ENCODE peak calls at places on chromosomes 3 and 15, in six cellular contexts. J is cardiac muscle cell; H is activated CD8-positive, alpha-beta T cell treated with anti-CD3 and anti-CD28 coated beads for 36 hours; N is AG09309; O is brain microvascular endothelial cell; K is epithelial cell of proximal tubule. S is an unnamed sample.

GRCh38 chr3:167467848-167468611 is 5.8 kb downstream of the SERPINI2 start:
- DNase-seq in K (no peak), N (no peak), O (no peak), H (no peak), J (no peak), S (no peak)

GRCh38 chr3:105527949-105528348 is 161.2 kb downstream of the ALCAM start:
- DNase-seq in J (no peak), O (no peak), K (no peak), H (peak; percentile 18), N (no peak), S (no peak)

GRCh38 chr3:185502987-185503386 is 4.2 kb upstream of the TMEM41A start:
- DNase-seq in J (peak; percentile 84), H (no peak), O (no peak), K (no peak), N (no peak), S (no peak)

GRCh38 chr3:170869645-170870593 is at the start of gene RPL22L1:
- DNase-seq in J (peak; percentile 96), O (peak; percentile 93), H (peak; percentile 96), N (peak; percentile 77), K (peak; percentile 61), S (peak; percentile 97)

GRCh38 chr15:65192016-65192415 is 6.9 kb upstream of the CLPX start:
- DNase-seq in O (peak; percentile 24), K (no peak), H (no peak), J (no peak), N (no peak), S (peak; percentile 18)

GRCh38 chr3:90092994-90093393 is 985.6 kb downstream of the EPHA3 start:
- DNase-seq in H (no peak), N (no peak), J (peak; percentile 9), O (peak; percentile 34), K (no peak), S (peak; percentile 52)

GRCh38 chr3:16064660-16065414 is 109.6 kb upstream of the GALNT15 start:
- DNase-seq in N (peak; percentile 83), J (no peak), K (peak; percentile 65), O (peak; percentile 89), H (peak; percentile 18), S (peak; percentile 97)

GRCh38 chr3:51675201-51675611 is 4.2 kb downstream of the TEX264 start:
- DNase-seq in H (peak; percentile 54), J (no peak), N (peak; percentile 25), O (no peak), K (peak; percentile 23), S (peak; percentile 65)

GRCh38 chr15:89489376-89489775 is 7.0 kb downstream of the RHCG start:
- DNase-seq in N (no peak), J (no peak), H (no peak), O (no peak), K (no peak), S (no peak)

GRCh38 chr3:136512391-136512790 is 239.8 kb downstream of the STAG1 start:
- DNase-seq in N (peak; percentile 61), J (no peak), H (no peak), K (no peak), O (no peak), S (peak; percentile 2)

GRCh38 chr3:46660543-46661523 is 32.6 kb downstream of the ALS2CL start:
- DNase-seq in K (no peak), N (no peak), J (no peak), H (no peak), O (no peak), S (no peak)

GRCh38 chr3:69092030-69092513 is 7.3 kb downstream of the ARL6IP5 start:
- DNase-seq in K (no peak), H (peak; percentile 43), J (no peak), O (no peak), N (no peak), S (no peak)

GRCh38 chr15:62125763-62126162 is 39.3 kb downstream of the C2CD4B start:
- DNase-seq in H (no peak), J (peak; percentile 29), O (peak; percentile 51), K (no peak), N (peak; percentile 11), S (peak; percentile 75)

GRCh38 chr3:181458857-181459256 is 252.9 kb upstream of the SOX2 start:
- DNase-seq in K (no peak), J (no peak), N (no peak), H (no peak), O (no peak), S (peak; percentile 1)

GRCh38 chr15:91499774-91500383 is 353.6 kb upstream of the SLCO3A1 start:
- DNase-seq in K (no peak), N (no peak), O (no peak), J (no peak), H (no peak), S (no peak)

GRCh38 chr15:83092309-83092976 is 15.0 kb upstream of the TM6SF1 start:
- DNase-seq in K (no peak), J (peak; percentile 57), N (no peak), O (peak; percentile 77), H (peak; percentile 48), S (peak; percentile 73)

GRCh38 chr3:30786360-30786759 is 108.1 kb downstream of the GADL1 start:
- DNase-seq in O (no peak), J (no peak), H (no peak), K (no peak), N (no peak), S (no peak)

GRCh38 chr3:57974796-57975388 is 33.3 kb upstream of the FLNB start:
- DNase-seq in J (no peak), O (peak; percentile 97), K (peak; percentile 76), H (no peak), N (peak; percentile 87), S (peak; percentile 93)

GRCh38 chr3:55725681-55726500 is 238.8 kb upstream of the WNT5A start:
- DNase-seq in K (no peak), J (no peak), O (no peak), H (no peak), N (no peak), S (no peak)

GRCh38 chr3:112640333-112640863 is 545 bp downstream of the CCDC80 start:
- DNase-seq in J (peak; percentile 38), N (peak; percentile 71), K (peak; percentile 74), H (no peak), O (peak; percentile 77), S (peak; percentile 77)

GRCh38 chr15:100050877-100051786 is 290.6 kb downstream of the ADAMTS17 start:
- DNase-seq in O (no peak), N (no peak), J (no peak), H (no peak), K (no peak), S (no peak)

GRCh38 chr3:6771171-6771570 is 89.7 kb upstream of the GRM7 start:
- DNase-seq in K (no peak), J (no peak), N (no peak), O (no peak), H (no peak), S (no peak)

GRCh38 chr3:126998728-126999127 is 15.8 kb downstream of the PLXNA1 start:
- DNase-seq in J (no peak), N (no peak), K (no peak), H (no peak), O (no peak), S (no peak)

GRCh38 chr3:48478631-48479555 is 25.1 kb downstream of the SHISA5 start:
- DNase-seq in J (no peak), O (no peak), H (peak; percentile 80), K (no peak), N (no peak), S (no peak)

GRCh38 chr15:83682476-83683162 is 28.7 kb downstream of the ADAMTSL3 start:
- DNase-seq in K (no peak), O (no peak), H (no peak), N (no peak), J (no peak), S (no peak)

DNA sequence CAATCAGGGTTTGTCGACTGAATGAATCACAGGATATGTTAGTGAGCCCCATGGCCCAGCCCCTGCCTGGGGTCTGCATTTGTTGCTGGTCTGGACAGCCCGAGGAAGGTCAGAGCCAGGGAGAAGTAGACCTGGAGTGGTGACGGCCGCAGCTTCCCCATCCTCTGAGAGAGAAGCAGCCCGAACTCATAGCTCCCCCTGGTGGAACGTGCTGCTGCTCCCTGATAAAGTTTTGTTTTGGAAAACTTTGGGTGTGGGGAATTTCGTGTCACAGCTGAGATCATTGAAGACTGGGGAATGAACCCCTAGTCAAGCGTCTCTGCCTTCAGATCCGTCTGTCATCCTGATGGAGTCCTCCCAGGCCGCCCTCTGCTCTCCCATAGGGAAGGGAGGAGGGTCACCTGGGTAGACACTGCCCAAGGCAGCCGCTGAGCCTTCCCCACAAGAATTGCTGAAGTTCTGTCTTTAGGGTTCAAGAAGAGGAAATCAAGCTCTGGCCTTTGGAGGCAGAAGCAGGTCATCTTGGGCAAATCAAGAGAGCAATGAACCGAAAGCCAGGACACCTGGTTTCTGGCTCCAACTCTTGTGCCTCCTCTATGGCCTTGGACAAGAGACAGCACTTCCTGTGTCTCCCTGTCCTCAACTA is 60.5 kb downstream of the GLDN start:
- DNase-seq in K (no peak), H (no peak), O (peak; percentile 40), J (peak; percentile 74), N (no peak), S (peak; percentile 60)
- TF ChIP-seq CTCF in K (peak; percentile 80), H (no peak), O (peak; percentile 86), J (peak; percentile 84), N (peak; percentile 83), S (peak; percentile 82)

GRCh38 chr3:193194417-193194816 is 46.6 kb upstream of the PLAAT1 start:
- DNase-seq in K (no peak), O (no peak), J (no peak), H (no peak), N (no peak), S (no peak)

DNA sequence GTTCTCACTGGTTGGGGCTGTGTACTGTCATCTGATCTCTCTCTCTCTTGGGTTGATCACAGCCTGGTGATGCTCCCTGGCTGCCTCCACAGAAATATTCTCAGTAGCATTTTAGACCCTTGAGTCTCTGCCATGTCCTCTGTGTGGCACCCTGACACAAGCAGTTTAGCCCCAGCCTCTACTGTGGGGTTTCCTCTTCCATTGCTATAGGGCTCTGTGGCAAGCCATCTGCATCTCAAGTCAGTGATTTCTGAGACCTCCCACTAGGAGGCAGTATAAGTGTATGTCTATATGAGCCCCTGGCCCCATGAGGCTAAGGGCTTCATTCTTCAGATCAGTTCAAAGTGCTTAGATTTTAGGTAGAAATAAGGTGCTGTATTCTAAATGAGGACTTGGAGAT is 50.6 kb upstream of the PLAAT1 start:
- DNase-seq in O (no peak), K (no peak), H (peak; percentile 21), N (no peak), J (peak; percentile 74), S (peak; percentile 11)
- TF ChIP-seq CTCF in O (peak; percentile 52), K (peak; percentile 67), H (no peak), N (no peak), J (peak; percentile 44), S (no peak)

GRCh38 chr15:63915888-63916731 is 82.4 kb upstream of the HERC1 start:
- DNase-seq in H (no peak), O (no peak), J (peak; percentile 31), N (no peak), K (no peak), S (peak; percentile 55)
- TF ChIP-seq CTCF in H (no peak), O (peak; percentile 76), J (peak; percentile 41), N (peak; percentile 60), K (peak; percentile 42), S (peak; percentile 63)

GRCh38 chr15:31435891-31436628 is 109.4 kb downstream of the KLF13 start:
- DNase-seq in K (no peak), N (no peak), J (no peak), O (no peak), H (peak; percentile 77), S (no peak)

GRCh38 chr15:31434418-31435255 is 108.0 kb downstream of the KLF13 start:
- DNase-seq in N (peak; percentile 84), K (no peak), J (no peak), H (peak; percentile 99), O (peak; percentile 92), S (peak; percentile 96)

GRCh38 chr15:31433574-31433973 is 106.9 kb downstream of the KLF13 start:
- DNase-seq in K (no peak), O (no peak), H (no peak), N (no peak), J (no peak), S (no peak)

GRCh38 chr15:31433101-31433500 is 106.5 kb downstream of the KLF13 start:
- DNase-seq in O (no peak), J (no peak), K (no peak), N (no peak), H (no peak), S (no peak)

GRCh38 chr15:31435256-31435781 is 108.7 kb downstream of the KLF13 start:
- DNase-seq in N (peak; percentile 54), K (no peak), J (peak; percentile 91), H (peak; percentile 95), O (peak; percentile 70), S (peak; percentile 87)
- TF ChIP-seq CTCF in N (peak; percentile 82), K (peak; percentile 67), J (peak; percentile 79), H (peak; percentile 63), O (peak; percentile 88), S (peak; percentile 76)

S was measured in cardiac fibroblast.